ENCODE peak calls at places on chromosomes 16 and 17, in four cellular contexts. T, S, I and C are unnamed samples.

GRCh38 chr16:4376126-4376819 is 4.6 kb downstream of the VASN start:
- DNase-seq in T (peak), S (peak), I (no peak), C (peak)

GRCh38 chr17:77254961-77255741 is 114.4 kb downstream of the SEC14L1 start:
- DNase-seq in T (peak), S (peak), I (no peak), C (no peak)

GRCh38 chr17:70184770-70185169 is 15.4 kb downstream of the KCNJ2 start:
- DNase-seq in T (peak), S (peak), I (no peak), C (no peak)

GRCh38 chr17:7634384-7634783 is 4.4 kb downstream of the SHBG start:
- DNase-seq in T (peak), S (no peak), I (no peak), C (no peak)

GRCh38 chr17:4478318-4478830 is 20.3 kb upstream of the SPNS2 start:
- DNase-seq in T (no peak), S (no peak), I (no peak), C (no peak)

GRCh38 chr16:4938683-4939030 is 1.7 kb upstream of the PPL start:
- DNase-seq in T (peak), S (no peak), I (no peak), C (no peak)

GRCh38 chr16:70661534-70661917 is 15.2 kb downstream of the IL34 start:
- DNase-seq in T (no peak), S (no peak), I (no peak), C (no peak)

GRCh38 chr17:43655702-43656275 is 5.9 kb downstream of the MEOX1 start:
- DNase-seq in T (no peak), S (no peak), I (no peak), C (no peak)

GRCh38 chr16:1917665-1918111 is 527 bp downstream of the HS3ST6 start:
- DNase-seq in T (no peak), S (no peak), I (no peak), C (no peak)

GRCh38 chr16:74451951-74452758 is 30.9 kb upstream of the CLEC18B start:
- DNase-seq in T (peak), S (no peak), I (no peak), C (no peak)

GRCh38 chr17:81049973-81050551 is 15.1 kb downstream of the BAIAP2 start:
- DNase-seq in T (no peak), S (no peak), I (no peak), C (no peak)

GRCh38 chr16:68289621-68290329 is 21.0 kb downstream of the SLC7A6OS start:
- DNase-seq in T (peak), S (peak), I (no peak), C (no peak)

GRCh38 chr17:3914319-3914685 is 2.0 kb downstream of the P2RX1 start:
- DNase-seq in T (no peak), S (no peak), I (no peak), C (no peak)

GRCh38 chr16:83794874-83795273 is 12.9 kb upstream of the HSBP1 start:
- DNase-seq in T (no peak), S (no peak), I (no peak), C (no peak)

GRCh38 chr17:76271669-76272540 is 6.8 kb downstream of the UBALD2 start:
- DNase-seq in T (no peak), S (no peak), I (peak), C (no peak)

GRCh38 chr17:74987909-74988711 is 678 bp downstream of the CDR2L start:
- DNase-seq in T (peak), S (peak), I (no peak), C (peak)

GRCh38 chr17:32523827-32524552 is 37.2 kb downstream of the CDK5R1 start:
- DNase-seq in T (no peak), S (no peak), I (no peak), C (no peak)

GRCh38 chr17:75352079-75352569 is 53.4 kb downstream of the GRB2 start:
- DNase-seq in T (no peak), S (no peak), I (no peak), C (peak)

GRCh38 chr17:75152523-75152922 is 1.8 kb downstream of the JPT1 start:
- DNase-seq in T (no peak), S (no peak), I (no peak), C (no peak)

GRCh38 chr16:67158637-67159600 is 790 bp downstream of the TRADD start:
- DNase-seq in T (peak), S (no peak), I (no peak), C (no peak)

GRCh38 chr17:79631640-79632431 is 21.0 kb upstream of the RBFOX3 start:
- DNase-seq in T (no peak), S (no peak), I (no peak), C (no peak)

GRCh38 chr17:11485802-11486421 is 112.4 kb upstream of the DNAH9 start:
- DNase-seq in T (no peak), S (no peak), I (no peak), C (no peak)

GRCh38 chr17:65797809-65798208 is 236.4 kb upstream of the AXIN2 start:
- DNase-seq in T (peak), S (no peak), I (no peak), C (no peak)

GRCh38 chr16:49529646-49530045 is 156.0 kb downstream of the C16orf78 start:
- DNase-seq in T (no peak), S (no peak), I (no peak), C (no peak)

GRCh38 chr16:68786685-68787418 is 49.8 kb downstream of the CDH1 start:
- DNase-seq in T (peak), S (peak), I (no peak), C (peak)

GRCh38 chr17:68302066-68302564 is 10.8 kb downstream of the ARSG start:
- DNase-seq in T (peak), S (peak), I (no peak), C (no peak)

GRCh38 chr17:79465011-79466006 is 145.5 kb downstream of the RBFOX3 start:
- DNase-seq in T (no peak), S (no peak), I (no peak), C (no peak)

GRCh38 chr16:71225145-71225544 is 5.4 kb downstream of the HYDIN start:
- DNase-seq in T (no peak), S (no peak), I (no peak), C (no peak)

GRCh38 chr17:78838574-78839005 is 2.0 kb downstream of the USP36 start:
- DNase-seq in T (no peak), S (no peak), I (no peak), C (no peak)

GRCh38 chr16:11250091-11250785 is 5.8 kb downstream of the SOCS1 start:
- DNase-seq in T (peak), S (peak), I (no peak), C (no peak)

GRCh38 chr17:82246365-82247174 is 17.7 kb downstream of the SLC16A3 start:
- DNase-seq in T (peak), S (peak), I (no peak), C (no peak)

GRCh38 chr17:66822009-66822408 is 12.9 kb upstream of the CACNG5 start:
- DNase-seq in T (no peak), S (no peak), I (no peak), C (no peak)

GRCh38 chr16:4550587-4550986 is 5.6 kb upstream of the C16orf96 start:
- DNase-seq in T (no peak), S (no peak), I (no peak), C (no peak)

GRCh38 chr17:44863254-44863918 is 15.7 kb downstream of the HIGD1B start:
- DNase-seq in T (no peak), S (peak), I (no peak), C (no peak)

GRCh38 chr16:17301593-17302135 is 169.1 kb downstream of the XYLT1 start:
- DNase-seq in T (no peak), S (no peak), I (no peak), C (no peak)

GRCh38 chr16:78228704-78229103 is 129.2 kb downstream of the WWOX start:
- DNase-seq in T (no peak), S (no peak), I (no peak), C (no peak)

GRCh38 chr17:63445065-63445464 is 1.0 kb downstream of the CYB561 start:
- DNase-seq in T (no peak), S (no peak), I (no peak), C (no peak)